ENCODE peak calls at places on chromosome 18, in ten cellular contexts. F, Q, S, R, X, D, J, N, G and K are unnamed samples.

GRCh38 chr18:59208602-59209001 is 11.4 kb upstream of the GRP start:
- DNase-seq in F (no peak), Q (no peak), S (no peak), R (no peak), X (peak; percentile 6), D (no peak), J (no peak), N (no peak), G (no peak), K (no peak)

GRCh38 chr18:76459687-76460350 is 35.2 kb downstream of the ZNF516 start:
- DNase-seq in F (no peak), Q (no peak), S (peak; percentile 99), R (peak; percentile 98), X (peak; percentile 100), D (peak; percentile 100), J (peak; percentile 73), N (peak; percentile 99), G (no peak), K (no peak)

GRCh38 chr18:13313006-13313661 is 94.6 kb downstream of the LDLRAD4 start:
- DNase-seq in F (no peak), Q (no peak), S (no peak), R (no peak), X (no peak), D (no peak), J (no peak), N (no peak), G (no peak), K (peak; percentile 97)

GRCh38 chr18:39448942-39449341 is 1883.3 kb upstream of the CELF4 start:
- DNase-seq in F (no peak), Q (no peak), S (no peak), R (no peak), X (peak; percentile 48), D (peak; percentile 32), J (no peak), N (peak; percentile 27), G (no peak), K (no peak)

GRCh38 chr18:52343138-52343537 is 3.1 kb downstream of the DCC start:
- DNase-seq in F (no peak), Q (no peak), S (peak; percentile 18), R (no peak), X (no peak), D (peak; percentile 2), J (no peak), N (peak; percentile 32), G (no peak), K (no peak)

GRCh38 chr18:58413667-58414628 is 214.9 kb downstream of the ALPK2 start:
- DNase-seq in F (no peak), Q (no peak), S (no peak), R (no peak), X (no peak), D (no peak), J (no peak), N (no peak), G (no peak), K (no peak)

GRCh38 chr18:58603365-58604067 is 25.4 kb downstream of the ALPK2 start:
- DNase-seq in F (no peak), Q (peak; percentile 41), S (no peak), R (no peak), X (peak; percentile 17), D (peak; percentile 36), J (no peak), N (peak; percentile 78), G (no peak), K (peak; percentile 50)

GRCh38 chr18:45976581-45977373 is 9.6 kb upstream of the EPG5 start:
- DNase-seq in F (no peak), Q (no peak), S (peak; percentile 36), R (no peak), X (peak; percentile 46), D (no peak), J (no peak), N (peak; percentile 28), G (no peak), K (no peak)

GRCh38 chr18:47677952-47678351 is 252.5 kb downstream of the SMAD2 start:
- DNase-seq in F (no peak), Q (no peak), S (no peak), R (no peak), X (no peak), D (no peak), J (no peak), N (no peak), G (no peak), K (no peak)

GRCh38 chr18:47682876-47683275 is 247.6 kb downstream of the SMAD2 start:
- DNase-seq in F (no peak), Q (no peak), S (no peak), R (no peak), X (no peak), D (no peak), J (no peak), N (no peak), G (no peak), K (no peak)

GRCh38 chr18:47680488-47680887 is 250.0 kb downstream of the SMAD2 start:
- DNase-seq in F (no peak), Q (no peak), S (no peak), R (no peak), X (no peak), D (no peak), J (no peak), N (no peak), G (no peak), K (no peak)

GRCh38 chr18:47683774-47684173 is 246.7 kb downstream of the SMAD2 start:
- DNase-seq in F (no peak), Q (no peak), S (no peak), R (no peak), X (peak; percentile 2), D (no peak), J (no peak), N (no peak), G (no peak), K (no peak)

DNA sequence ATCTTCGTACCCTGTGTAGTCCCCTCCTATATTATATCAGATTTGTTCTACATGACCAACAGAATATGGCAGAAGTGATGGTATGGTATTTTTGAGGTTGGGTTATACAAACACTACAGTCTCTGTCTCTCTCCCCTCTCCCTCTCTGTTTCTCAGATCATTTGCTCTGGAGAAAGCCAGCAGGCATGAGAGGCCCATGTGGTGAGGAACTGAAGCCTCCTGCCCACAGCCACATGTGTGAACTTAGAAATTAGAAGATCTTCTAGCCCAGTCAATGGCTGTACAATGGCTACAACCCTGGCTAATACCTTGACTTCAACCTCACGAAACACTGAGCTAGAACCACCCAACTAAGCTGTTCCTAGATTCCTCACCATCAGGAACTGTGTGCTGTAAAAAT is 250.6 kb downstream of the SMAD2 start:
- DNase-seq in F (no peak), Q (no peak), S (no peak), R (no peak), X (no peak), D (no peak), J (no peak), N (no peak), G (no peak), K (no peak)
- H3K4me3 ChIP-seq in F (no peak overlapping the region), Q (no peak overlapping the region), S (no peak overlapping the region), R (no peak overlapping the region), X (no peak overlapping the region), D (no peak overlapping the region), J (no peak overlapping the region), N (no peak overlapping the region), G (no peak overlapping the region), K (no peak overlapping the region)

GRCh38 chr18:12254137-12254819 is at the start of gene CIDEA:
- DNase-seq in F (no peak), Q (no peak), S (peak; percentile 5), R (no peak), X (no peak), D (no peak), J (no peak), N (no peak), G (no peak), K (no peak)

GRCh38 chr18:12253517-12254136 is 534 bp upstream of the CIDEA start:
- DNase-seq in F (no peak), Q (no peak), S (no peak), R (no peak), X (no peak), D (no peak), J (no peak), N (no peak), G (no peak), K (no peak)

GRCh38 chr18:12252061-12252460 is 2.1 kb upstream of the CIDEA start:
- DNase-seq in F (no peak), Q (no peak), S (no peak), R (no peak), X (no peak), D (no peak), J (no peak), N (no peak), G (no peak), K (no peak)

GRCh38 chr18:12251311-12251710 is 2.9 kb upstream of the CIDEA start:
- DNase-seq in F (no peak), Q (no peak), S (no peak), R (no peak), X (no peak), D (no peak), J (no peak), N (no peak), G (no peak), K (no peak)

DNA sequence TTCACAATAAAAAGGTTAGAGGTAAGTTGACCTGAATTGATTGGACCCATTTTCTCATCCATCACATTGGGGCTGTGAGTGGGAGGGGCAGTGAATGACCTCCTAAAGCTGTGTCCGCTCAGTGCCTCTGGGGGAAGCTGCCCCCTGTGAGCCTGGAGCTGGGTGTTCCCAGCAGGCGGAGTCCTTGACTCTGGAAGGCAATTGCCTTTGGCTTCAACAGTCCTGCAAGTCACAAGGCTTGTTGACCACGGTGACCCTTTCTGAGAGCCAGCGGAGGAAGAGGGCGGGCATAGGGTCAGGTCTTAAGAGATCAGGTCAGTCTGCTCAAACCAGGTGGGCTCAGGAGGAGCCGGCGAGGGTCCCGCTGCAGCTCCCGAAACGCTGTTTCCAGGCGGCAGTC is 1.1 kb upstream of the CIDEA start:
- DNase-seq in F (no peak), Q (no peak), S (no peak), R (no peak), X (no peak), D (no peak), J (no peak), N (no peak), G (no peak), K (no peak)
- H3K4me3 ChIP-seq in F (no peak overlapping the region), Q (no peak overlapping the region), S (no peak overlapping the region), R (no peak overlapping the region), X (no peak overlapping the region), D (no peak overlapping the region), J (no peak overlapping the region), N (no peak overlapping the region), G (no peak overlapping the region), K (no peak overlapping the region)

DNA sequence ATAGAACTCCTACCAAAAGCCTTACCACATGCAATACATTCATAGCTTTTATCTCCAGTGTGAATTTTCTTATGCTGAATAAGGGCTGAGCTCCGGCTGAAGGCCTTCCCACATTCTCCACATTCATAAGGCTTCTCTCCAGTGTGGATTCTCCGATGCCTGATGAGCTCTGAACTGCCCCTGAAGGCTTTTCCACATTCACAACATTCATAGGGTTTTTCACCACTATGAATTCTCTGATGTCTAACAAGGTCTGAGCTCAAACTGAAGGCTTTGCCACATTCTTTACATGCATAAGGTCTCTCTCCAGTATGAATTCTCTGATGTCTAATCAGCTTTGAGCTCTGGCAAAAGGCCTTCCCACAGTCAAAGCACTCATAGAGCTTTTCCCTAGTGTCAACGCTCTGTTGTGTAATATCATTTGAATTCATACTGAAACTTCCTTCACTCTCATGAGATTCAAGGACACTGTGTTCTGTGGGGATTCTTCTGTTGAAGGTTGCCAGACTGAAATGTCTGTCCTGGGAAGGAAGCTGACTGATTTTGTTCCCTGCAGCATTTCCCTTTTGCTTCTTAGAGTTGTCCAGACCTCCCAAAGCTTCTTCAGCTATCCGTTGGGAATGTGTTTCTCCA is 12.9 kb downstream of the ZNF397 start:
- DNase-seq in F (peak; percentile 94), Q (no peak), S (no peak), R (no peak), X (no peak), D (no peak), J (no peak), N (no peak), G (no peak), K (no peak)
- H3K4me3 ChIP-seq in F (no peak overlapping the region), Q (no peak overlapping the region), S (no peak overlapping the region), R (no peak overlapping the region), X (no peak overlapping the region), D (no peak overlapping the region), J (no peak overlapping the region), N (no peak overlapping the region), G (no peak overlapping the region), K (no peak overlapping the region)

GRCh38 chr18:23871410-23871809 is 143.1 kb upstream of the TTC39C start:
- DNase-seq in F (peak; percentile 92), Q (peak; percentile 94), S (no peak), R (no peak), X (no peak), D (no peak), J (no peak), N (no peak), G (no peak), K (peak; percentile 89)
- H3K4me3 ChIP-seq in F (no peak overlapping the region), Q (no peak overlapping the region), S (no peak overlapping the region), R (no peak overlapping the region), X (no peak overlapping the region), D (no peak overlapping the region), J (no peak overlapping the region), N (no peak overlapping the region), G (no peak overlapping the region), K (peak overlapping the region; percentile 17)